ENCODE peak calls at places on chromosomes 7 and 10, in eight cellular contexts. I is stimulated activated CD8-positive, alpha-beta memory T cell treated with anti-CD3 and anti-CD28 coated beads, Interleukin-12 subunit alpha, Interleukin-12 subunit beta, amount 100 ng/mL, for 1 hour; W is K562; F is T-cell; R is left ventricle myocardium superior; E is glutamatergic neuron; T is HT1080; U is GM23248. G is an unnamed sample.

GRCh38 chr7:1937252-1937605 is 267.2 kb downstream of the ELFN1 start:
- DNase-seq in U (no peak), I (no peak), T (no peak), F (no peak), W (no peak), R (peak), E (no peak), G (no peak)

GRCh38 chr7:140551334-140552239 is 72.3 kb upstream of the MKRN1 start:
- DNase-seq in R (no peak), U (no peak), T (no peak), W (no peak), E (no peak), F (no peak), I (no peak), G (no peak)

GRCh38 chr7:142864980-142865747 is 10.3 kb downstream of the EPHB6 start:
- DNase-seq in T (no peak), U (no peak), I (no peak), E (no peak), F (no peak), R (no peak), W (no peak), G (no peak)

GRCh38 chr10:24668247-24668646 is 55.4 kb downstream of the ARHGAP21 start:
- DNase-seq in U (no peak), E (no peak), F (no peak), T (no peak), R (no peak), I (no peak), W (no peak), G (no peak)

GRCh38 chr10:67772894-67773511 is 65.0 kb downstream of the DNAJC12 start:
- DNase-seq in R (no peak), T (peak), I (no peak), F (no peak), E (no peak), U (peak), W (no peak), G (no peak)

GRCh38 chr10:70374775-70375614 is 7.4 kb downstream of the LRRC20 start:
- DNase-seq in I (no peak), R (no peak), W (no peak), U (peak), T (peak), E (no peak), F (no peak), G (no peak)

GRCh38 chr7:139203992-139204391 is 27.0 kb upstream of the UBN2 start:
- DNase-seq in R (no peak), T (peak), E (no peak), W (no peak), I (no peak), U (no peak), F (no peak), G (no peak)

GRCh38 chr7:2008101-2008935 is 224.4 kb downstream of the MAD1L1 start:
- DNase-seq in E (peak), R (peak), F (no peak), U (no peak), T (no peak), I (no peak), W (no peak), G (no peak)

GRCh38 chr7:117372073-117372472 is 49.2 kb upstream of the WNT2 start:
- DNase-seq in E (no peak), T (no peak), I (no peak), W (no peak), F (no peak), R (no peak), U (no peak), G (no peak)

GRCh38 chr10:13001887-13002212 is 337 bp upstream of the CCDC3 start:
- DNase-seq in F (no peak), U (no peak), R (no peak), I (no peak), E (no peak), W (no peak), T (no peak), G (no peak)

GRCh38 chr10:14779053-14779649 is 4.5 kb upstream of the FAM107B start:
- DNase-seq in T (no peak), W (no peak), E (no peak), R (no peak), U (peak), I (no peak), F (no peak), G (no peak)

GRCh38 chr7:70477051-70478010 is 654.6 kb upstream of the GALNT17 start:
- DNase-seq in E (no peak), U (peak), T (peak), W (no peak), F (no peak), I (no peak), R (no peak), G (no peak)

GRCh38 chr10:71438761-71439160 is 42.0 kb downstream of the CDH23 start:
- DNase-seq in T (no peak), I (no peak), R (no peak), F (no peak), W (no peak), U (no peak), E (no peak), G (no peak)

GRCh38 chr7:34155225-34155908 is 250.0 kb downstream of the BMPER start:
- DNase-seq in I (no peak), W (no peak), E (no peak), F (no peak), U (peak), T (peak), R (no peak), G (no peak)

GRCh38 chr7:107463139-107464078 is 6.4 kb upstream of the GPR22 start:
- DNase-seq in W (peak), U (peak), E (peak), T (peak), R (peak), I (peak), F (peak), G (peak)

GRCh38 chr7:108911016-108911415 is 341.3 kb downstream of the DNAJB9 start:
- DNase-seq in I (no peak), T (no peak), U (no peak), E (no peak), F (no peak), W (no peak), R (no peak), G (no peak)

GRCh38 chr10:84613336-84614021 is 285.1 kb downstream of the CCSER2 start:
- DNase-seq in U (peak), T (peak), W (peak), F (no peak), R (no peak), E (peak), I (no peak), G (peak)

G was measured in cerebellum.